ENCODE peak calls at places on chromosomes 3 and 15, in four cellular contexts. N is left lung, X is Panc1, Y is hepatocyte. M is an unnamed sample.

GRCh38 chr3:28485164-28485563 is 136.5 kb upstream of the AZI2 start:
- DNase-seq in N (no peak), X (no peak), Y (no peak), M (no peak)

GRCh38 chr3:194135806-194136518 is at the start of gene HES1:
- DNase-seq in N (peak), X (peak), Y (peak), M (peak)

GRCh38 chr3:107699682-107700081 is 176.9 kb downstream of the BBX start:
- DNase-seq in N (no peak), X (no peak), Y (no peak), M (no peak)

GRCh38 chr3:105970283-105970682 is 101.5 kb upstream of the CBLB start:
- DNase-seq in N (peak), X (no peak), Y (peak), M (no peak)

GRCh38 chr3:179421500-179421899 is 29.8 kb downstream of the GNB4 start:
- DNase-seq in N (no peak), X (peak), Y (peak), M (peak)

GRCh38 chr3:52679139-52679538 is 6.6 kb downstream of the PBRM1 start:
- DNase-seq in N (no peak), X (no peak), Y (no peak), M (peak)

GRCh38 chr3:112629425-112629824 is 11.5 kb downstream of the CCDC80 start:
- DNase-seq in N (peak), X (no peak), Y (peak), M (no peak)

GRCh38 chr15:67024322-67024997 is 40.9 kb upstream of the SMAD3 start:
- DNase-seq in N (peak), X (peak), Y (peak), M (peak)

GRCh38 chr3:43004282-43004681 is 25.2 kb downstream of the GASK1A start:
- DNase-seq in N (no peak), X (no peak), Y (no peak), M (no peak)

GRCh38 chr3:12644297-12644937 is 19.5 kb downstream of the RAF1 start:
- DNase-seq in N (no peak), X (no peak), Y (no peak), M (no peak)

GRCh38 chr3:113736548-113737089 is 9.4 kb downstream of the NAA50 start:
- DNase-seq in N (no peak), X (no peak), Y (peak), M (no peak)

GRCh38 chr15:72154316-72154715 is 36.1 kb downstream of the SENP8 start:
- DNase-seq in N (no peak), X (no peak), Y (no peak), M (no peak)

GRCh38 chr3:178325330-178325729 is 210.9 kb upstream of the KCNMB2 start:
- DNase-seq in N (no peak), X (no peak), Y (peak), M (peak)

GRCh38 chr3:4888913-4889846 is 90.1 kb upstream of the BHLHE40 start:
- DNase-seq in N (no peak), X (no peak), Y (no peak), M (no peak)

GRCh38 chr15:69723404-69724097 is 270.9 kb downstream of the RPLP1 start:
- DNase-seq in N (no peak), X (no peak), Y (no peak), M (no peak)

GRCh38 chr3:196754215-196754937 is 14.7 kb downstream of the PAK2 start:
- DNase-seq in N (no peak), X (no peak), Y (peak), M (peak)

GRCh38 chr3:123559040-123559861 is 25.6 kb downstream of the HACD2 start:
- DNase-seq in N (no peak), X (no peak), Y (peak), M (peak)

GRCh38 chr3:53996153-53996861 is 104.6 kb upstream of the SELENOK start:
- DNase-seq in N (no peak), X (no peak), Y (no peak), M (no peak)

GRCh38 chr3:16305121-16305541 is 40.1 kb downstream of the OXNAD1 start:
- DNase-seq in N (no peak), X (no peak), Y (no peak), M (no peak)

GRCh38 chr3:160956785-160957184 is 148.4 kb downstream of the B3GALNT1 start:
- DNase-seq in N (no peak), X (no peak), Y (no peak), M (no peak)

GRCh38 chr3:28850186-28850585 is 430.7 kb upstream of the RBMS3 start:
- DNase-seq in N (no peak), X (no peak), Y (no peak), M (no peak)

GRCh38 chr15:66894986-66895780 is 170.2 kb upstream of the SMAD3 start:
- DNase-seq in N (no peak), X (no peak), Y (no peak), M (no peak)

GRCh38 chr3:47629770-47630169 is 51.1 kb upstream of the CSPG5 start:
- DNase-seq in N (no peak), X (no peak), Y (no peak), M (no peak)

GRCh38 chr15:77967785-77968184 is 109.7 kb downstream of the TBC1D2B start:
- DNase-seq in N (no peak), X (no peak), Y (no peak), M (no peak)

GRCh38 chr3:192915724-192916123 is 1.9 kb downstream of the MB21D2 start:
- DNase-seq in N (no peak), X (no peak), Y (no peak), M (no peak)

GRCh38 chr3:192914873-192915272 is 2.8 kb downstream of the MB21D2 start:
- DNase-seq in N (no peak), X (no peak), Y (no peak), M (no peak)

GRCh38 chr3:192916455-192917257 is 1.0 kb downstream of the MB21D2 start:
- DNase-seq in N (peak), X (no peak), Y (peak), M (no peak)

GRCh38 chr3:192913540-192913939 is 4.1 kb downstream of the MB21D2 start:
- DNase-seq in N (no peak), X (no peak), Y (no peak), M (no peak)

DNA sequence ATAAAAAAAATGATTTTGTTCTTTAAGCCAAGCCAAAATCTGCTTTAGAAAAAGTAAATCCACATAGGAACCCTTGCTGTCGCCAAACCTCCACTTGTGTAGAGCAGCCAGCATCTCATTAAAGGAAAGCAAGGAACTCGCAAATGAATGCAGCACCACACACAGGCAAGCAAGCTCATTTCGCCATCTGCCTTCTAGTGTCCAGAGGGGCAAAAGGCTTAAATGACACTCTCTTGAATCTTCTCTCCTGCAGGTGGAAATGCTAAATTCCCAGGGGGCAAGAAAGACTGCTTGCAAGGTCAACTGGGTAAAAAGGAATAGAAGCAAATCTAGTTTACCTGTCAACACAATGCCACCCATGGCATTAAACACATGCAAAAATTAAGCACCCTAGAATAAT is 2.4 kb downstream of the MB21D2 start:
- DNase-seq in N (no peak), X (no peak), Y (peak), M (no peak)
- TF ChIP-seq CTCF in N (no peak), X (peak), Y (peak), M (no peak)

GRCh38 chr3:44647771-44648170 is 761 bp upstream of the ZNF35 start:
- DNase-seq in N (no peak), X (no peak), Y (no peak), M (no peak)
- H3K4me3 ChIP-seq in N (no peak), X (no peak), Y (no peak), M (no peak)

GRCh38 chr15:84929795-84930371 is 45.4 kb downstream of the SLC28A1 start:
- DNase-seq in N (no peak), X (no peak), Y (peak), M (no peak)

GRCh38 chr15:84937144-84937543 is 44.5 kb upstream of the PDE8A start:
- DNase-seq in N (no peak), X (no peak), Y (no peak), M (no peak)

GRCh38 chr15:84940399-84940798 is 41.3 kb upstream of the PDE8A start:
- DNase-seq in N (no peak), X (no peak), Y (no peak), M (no peak)

GRCh38 chr15:84938726-84939125 is 42.9 kb upstream of the PDE8A start:
- DNase-seq in N (no peak), X (no peak), Y (no peak), M (no peak)

GRCh38 chr15:84934942-84935729 is 46.5 kb upstream of the PDE8A start:
- DNase-seq in N (no peak), X (no peak), Y (no peak), M (no peak)
- TF ChIP-seq CTCF in N (no peak), X (no peak), Y (peak), M (peak)

GRCh38 chr3:58176185-58176530 is 34.6 kb downstream of the DNASE1L3 start:
- DNase-seq in N (no peak), X (no peak), Y (no peak), M (no peak)
- H3K4me3 ChIP-seq in N (no peak), X (no peak), Y (no peak), M (no peak)

DNA sequence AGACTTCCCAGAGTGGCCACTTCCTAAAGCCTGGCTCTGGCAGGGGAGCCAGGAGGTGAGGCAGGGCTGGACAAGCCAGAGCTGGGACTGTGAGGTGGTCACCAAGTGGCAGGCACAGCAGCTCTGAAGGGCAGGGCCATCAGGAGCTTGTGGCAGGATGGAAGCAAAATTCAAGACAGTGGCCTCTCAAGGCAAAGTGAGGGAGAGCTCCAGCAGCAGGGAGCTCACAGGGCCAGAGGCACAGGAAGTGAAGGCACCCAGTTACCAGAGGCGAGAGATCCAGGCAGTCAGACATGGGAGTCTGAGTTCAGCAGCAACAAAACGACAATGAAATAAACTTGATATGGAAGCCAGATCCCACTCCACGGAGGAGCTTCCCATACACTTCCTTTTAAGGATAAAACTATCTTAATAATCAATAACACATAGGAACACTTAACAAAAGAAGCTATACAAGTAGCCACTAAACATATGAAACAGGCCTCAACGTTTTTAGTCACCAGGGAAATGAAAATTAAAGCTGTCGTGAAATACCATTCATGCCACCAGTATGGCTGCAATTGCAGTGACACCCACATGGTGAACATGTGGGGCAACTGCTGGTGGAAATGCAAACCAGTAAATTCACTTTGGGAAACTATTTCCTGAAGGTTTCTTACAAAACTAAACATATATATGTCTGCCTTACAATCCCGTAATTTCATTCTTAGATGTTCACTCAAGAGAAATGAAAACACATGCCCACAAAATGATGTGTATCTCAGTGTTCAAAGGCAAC is 35.4 kb upstream of the TMEM158 start:
- DNase-seq in N (no peak), X (no peak), Y (no peak), M (no peak)
- TF ChIP-seq CTCF in N (no peak), X (no peak), Y (no peak), M (no peak)

GRCh38 chr15:101190196-101190595 is 61.7 kb downstream of the CHSY1 start:
- DNase-seq in N (no peak), X (no peak), Y (no peak), M (no peak)
- H3K4me3 ChIP-seq in N (no peak), X (no peak), Y (no peak), M (no peak)